ENCODE peak calls at places on chromosomes 5 and 9, in six cellular contexts. B, J, X, D, V and O are unnamed samples.

GRCh38 chr9:122252796-122253195 is 11.8 kb downstream of the RBM18 start:
- DNase-seq in B (no peak), J (no peak), X (no peak), D (no peak), V (no peak), O (no peak)

GRCh38 chr9:72315089-72315509 is 49.9 kb downstream of the ZFAND5 start:
- DNase-seq in B (no peak), J (no peak), X (peak), D (peak), V (no peak), O (peak)

GRCh38 chr5:171162165-171162564 is 146.9 kb upstream of the TLX3 start:
- DNase-seq in B (no peak), J (no peak), X (no peak), D (no peak), V (no peak), O (no peak)

GRCh38 chr9:136742640-136743391 is at the start of gene LCN10:
- DNase-seq in B (no peak), J (no peak), X (peak), D (peak), V (no peak), O (no peak)

GRCh38 chr9:71812385-71812784 is 44.1 kb upstream of the CEMIP2 start:
- DNase-seq in B (peak), J (no peak), X (peak), D (no peak), V (no peak), O (peak)

GRCh38 chr9:124623966-124624734 is 117.0 kb upstream of the NR5A1 start:
- DNase-seq in B (no peak), J (no peak), X (no peak), D (no peak), V (no peak), O (no peak)

GRCh38 chr9:76912631-76913275 is 6.8 kb upstream of the PRUNE2 start:
- DNase-seq in B (no peak), J (no peak), X (no peak), D (no peak), V (no peak), O (peak)

GRCh38 chr9:90815944-90816357 is 14.3 kb downstream of the SYK start:
- DNase-seq in B (no peak), J (no peak), X (no peak), D (no peak), V (no peak), O (no peak)

GRCh38 chr9:133716564-133717112 is 21.5 kb downstream of the SARDH start:
- DNase-seq in B (no peak), J (no peak), X (no peak), D (no peak), V (no peak), O (no peak)

GRCh38 chr9:133717113-133718031 is 20.8 kb downstream of the SARDH start:
- DNase-seq in B (no peak), J (no peak), X (no peak), D (no peak), V (no peak), O (no peak)

GRCh38 chr9:133715295-133715865 is 22.8 kb downstream of the SARDH start:
- DNase-seq in B (no peak), J (no peak), X (no peak), D (no peak), V (no peak), O (peak)

GRCh38 chr9:133714606-133715294 is 23.4 kb downstream of the SARDH start:
- DNase-seq in B (no peak), J (no peak), X (no peak), D (peak), V (no peak), O (peak)

GRCh38 chr9:133715866-133716563 is 22.1 kb downstream of the SARDH start:
- DNase-seq in B (peak), J (no peak), X (no peak), D (peak), V (peak), O (peak)
- TF ChIP-seq CTCF in B (peak), J (no peak), X (no peak), D (peak), V (peak), O (peak)

GRCh38 chr5:6725448-6725847 is 12.2 kb downstream of the TENT4A start:
- DNase-seq in B (no peak), J (no peak), X (no peak), D (no peak), V (no peak), O (no peak)

GRCh38 chr5:6723901-6724300 is 10.7 kb downstream of the TENT4A start:
- DNase-seq in B (no peak), J (no peak), X (no peak), D (no peak), V (no peak), O (no peak)

GRCh38 chr5:6724321-6724929 is 11.2 kb downstream of the TENT4A start:
- DNase-seq in B (no peak), J (no peak), X (no peak), D (no peak), V (no peak), O (no peak)

GRCh38 chr5:6727231-6727630 is 14.0 kb downstream of the TENT4A start:
- DNase-seq in B (no peak), J (no peak), X (no peak), D (no peak), V (no peak), O (no peak)

DNA sequence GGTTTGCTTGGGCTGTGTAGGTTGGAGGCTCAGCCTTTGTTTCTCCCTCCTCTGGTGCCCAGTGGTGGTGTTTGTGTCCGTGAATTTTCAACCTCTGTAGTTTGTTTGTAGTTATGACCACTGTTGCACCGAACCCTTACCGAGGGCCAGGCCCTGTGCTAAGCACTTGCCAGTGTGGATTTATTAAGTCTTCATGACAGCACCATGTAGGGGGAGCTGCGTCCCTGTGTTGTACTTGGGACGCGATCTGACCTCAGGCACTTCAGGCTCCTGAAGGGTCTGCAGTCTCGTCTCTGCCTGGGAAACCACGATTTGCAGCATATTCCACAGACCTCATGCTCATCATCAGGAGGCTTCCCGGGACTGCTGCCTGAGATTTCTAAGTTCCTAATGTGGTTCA is 12.8 kb downstream of the TENT4A start:
- DNase-seq in B (no peak), J (no peak), X (no peak), D (no peak), V (no peak), O (no peak)
- TF ChIP-seq CTCF in B (no peak), J (no peak), X (no peak), D (no peak), V (no peak), O (no peak)

GRCh38 chr5:110306650-110307049 is 419.8 kb downstream of the TMEM232 start:
- DNase-seq in B (no peak), J (no peak), X (no peak), D (no peak), V (no peak), O (no peak)
- TF ChIP-seq CTCF in B (no peak), J (no peak), X (no peak), D (no peak), V (no peak), O (no peak)

GRCh38 chr5:60586307-60586901 is 113.6 kb downstream of the DEPDC1B start:
- DNase-seq in B (peak), J (no peak), X (no peak), D (peak), V (no peak), O (peak)
- TF ChIP-seq CTCF in B (peak), J (peak), X (no peak), D (peak), V (peak), O (peak)

GRCh38 chr5:161847447-161847846 is 473 bp upstream of the GABRA1 start:
- DNase-seq in B (no peak), J (no peak), X (no peak), D (no peak), V (no peak), O (no peak)
- TF ChIP-seq CTCF in B (no peak), J (no peak), X (no peak), D (no peak), V (no peak), O (no peak)

GRCh38 chr5:36217591-36217990 is 24.1 kb downstream of the NADK2 start:
- DNase-seq in B (no peak), J (no peak), X (no peak), D (no peak), V (no peak), O (no peak)

GRCh38 chr5:36215910-36216309 is 25.8 kb downstream of the NADK2 start:
- DNase-seq in B (no peak), J (no peak), X (no peak), D (no peak), V (no peak), O (no peak)

GRCh38 chr5:36217992-36218391 is 23.7 kb downstream of the NADK2 start:
- DNase-seq in B (no peak), J (no peak), X (no peak), D (no peak), V (no peak), O (no peak)

GRCh38 chr5:36209664-36210063 is 32.1 kb downstream of the NADK2 start:
- DNase-seq in B (no peak), J (no peak), X (no peak), D (no peak), V (no peak), O (no peak)

DNA sequence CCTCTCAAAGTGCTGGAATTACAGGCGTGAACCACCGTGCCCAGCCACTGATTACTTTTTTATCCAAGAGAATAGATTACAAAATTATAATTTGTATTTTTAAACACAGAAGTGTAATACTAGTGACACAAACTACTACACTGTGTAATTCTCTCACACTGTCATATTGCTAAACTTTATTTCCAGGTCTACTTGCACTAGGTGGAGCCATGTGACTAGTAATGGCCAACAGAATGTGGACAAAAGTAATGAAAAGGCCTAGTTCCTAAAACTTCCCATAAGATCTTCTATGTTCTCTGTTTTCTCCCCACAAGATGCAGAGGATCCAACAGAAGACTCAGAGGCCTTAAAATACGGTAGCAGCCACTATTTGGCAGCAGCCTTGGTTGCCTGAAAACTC is 27.3 kb downstream of the NADK2 start:
- DNase-seq in B (peak), J (no peak), X (no peak), D (no peak), V (no peak), O (no peak)
- TF ChIP-seq CTCF in B (peak), J (no peak), X (peak), D (peak), V (no peak), O (no peak)

DNA sequence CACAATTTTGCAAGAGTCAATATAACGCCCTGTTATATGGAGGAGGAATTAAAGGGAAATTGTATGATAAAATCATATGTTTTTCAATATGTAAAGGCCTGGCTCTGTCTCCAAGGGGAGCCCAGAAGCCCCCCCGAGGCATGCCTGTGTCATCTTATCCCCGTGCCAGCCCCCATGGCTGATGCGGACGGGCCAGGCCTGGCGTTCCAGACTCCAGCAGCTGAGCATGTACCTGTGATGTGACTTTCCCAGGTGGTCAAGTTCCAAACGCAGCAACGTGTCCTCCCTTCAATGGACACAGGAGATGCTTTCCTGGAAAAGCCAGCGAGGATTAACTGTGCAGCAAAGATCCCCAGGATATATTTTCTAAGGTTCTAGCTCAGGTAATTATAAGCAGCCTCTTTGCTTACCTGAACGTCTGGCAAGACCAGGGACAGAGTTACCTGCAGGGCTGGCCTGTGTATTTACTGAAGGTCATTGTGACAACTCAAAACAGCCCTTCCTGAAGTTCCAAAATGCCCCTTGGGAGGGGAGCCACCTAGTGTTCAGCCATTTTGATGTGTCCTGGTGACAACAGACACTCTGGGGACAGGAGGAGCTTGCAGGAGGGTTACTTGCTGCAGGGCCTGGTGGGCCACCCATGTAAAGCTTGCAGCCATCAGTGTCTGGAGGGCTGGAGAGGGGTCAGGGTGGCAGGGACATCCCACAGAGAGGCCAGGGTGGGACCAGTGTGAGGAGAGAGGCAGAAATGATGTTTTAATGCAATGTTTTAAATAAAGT is 53.3 kb upstream of the RNU6ATAC start:
- DNase-seq in B (peak), J (no peak), X (no peak), D (no peak), V (no peak), O (peak)
- TF ChIP-seq CTCF in B (peak), J (no peak), X (no peak), D (peak), V (no peak), O (peak)

DNA sequence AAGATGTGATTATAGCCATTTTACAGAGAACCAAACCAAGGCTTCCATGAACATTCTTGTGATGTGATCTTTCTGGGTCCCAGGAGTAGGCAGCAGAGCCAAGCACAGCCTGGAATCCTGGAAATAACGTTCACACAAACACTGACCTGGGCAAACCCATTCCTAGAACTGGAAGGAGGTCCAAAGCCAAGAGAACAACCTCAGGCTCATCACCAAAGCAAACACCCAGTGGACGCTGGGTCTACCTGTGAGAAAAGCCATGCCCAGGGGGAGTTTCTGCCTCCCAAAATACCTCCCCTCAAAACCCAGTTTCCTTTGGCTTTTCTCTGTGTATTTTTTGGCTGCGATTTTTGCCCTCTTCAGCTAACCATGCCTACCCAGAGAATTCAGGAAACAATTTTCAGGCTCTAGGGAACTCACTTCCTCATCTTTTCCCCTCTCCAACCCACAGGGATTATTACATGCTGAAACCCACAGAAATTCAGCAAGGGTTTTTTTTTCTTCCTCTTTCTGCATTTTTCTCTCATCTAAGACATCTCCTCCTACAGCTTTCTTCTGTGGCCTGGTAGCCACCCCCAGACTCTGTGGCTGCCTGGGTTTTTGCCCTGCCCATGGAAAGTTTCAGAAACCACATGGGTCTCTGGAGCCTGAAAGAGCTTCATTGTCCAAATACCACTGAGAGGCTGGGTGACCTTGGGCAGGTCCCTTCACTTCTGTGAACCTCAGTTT is 75.0 kb downstream of the TNC start:
- DNase-seq in B (no peak), J (no peak), X (no peak), D (no peak), V (no peak), O (no peak)
- TF ChIP-seq CTCF in B (no peak), J (no peak), X (no peak), D (no peak), V (no peak), O (no peak)

DNA sequence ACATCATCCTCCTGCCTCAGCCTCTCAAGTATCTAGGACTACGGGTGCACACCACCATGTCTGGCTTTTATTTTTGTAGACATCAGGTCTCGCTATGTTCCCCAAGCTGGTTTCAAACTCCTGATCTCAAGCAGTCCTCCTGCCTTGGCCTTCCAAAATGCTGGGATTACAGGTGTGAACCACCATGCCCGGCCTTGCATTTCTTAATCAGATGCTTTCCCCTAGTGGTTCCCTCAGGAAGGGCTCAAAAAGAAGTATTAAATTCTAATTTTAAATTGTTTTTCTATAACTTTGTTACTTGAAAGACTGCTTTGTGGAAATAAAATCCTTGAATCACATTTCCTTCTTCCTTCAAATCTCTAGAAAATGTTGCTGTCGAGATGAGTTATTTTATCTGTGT is 79.5 kb upstream of the ROR2 start:
- DNase-seq in B (no peak), J (no peak), X (no peak), D (no peak), V (no peak), O (no peak)
- TF ChIP-seq CTCF in B (peak), J (no peak), X (no peak), D (peak), V (no peak), O (no peak)